ENCODE peak calls at places on chromosomes 3 and 15, in seven cellular contexts. One of them, this sample, is unnamed.
A peak's percentile ranks its signal among the peaks of the same experiment; 100 is the strongest.

GRCh38 chr3:29721789-29722188 is 440.9 kb downstream of the RBMS3 start:
- DNase-seq in H9: no peak
- DNase-seq in PC-9: no peak
- DNase-seq in uterus: no peak
- DNase-seq in astrocyte: no peak
- DNase-seq in ovary: no peak
- DNase-seq in colonic mucosa: no peak
- DNase-seq in this sample: no peak

GRCh38 chr3:57152761-57153160 is 12.4 kb downstream of the IL17RD start:
- DNase-seq in H9: no peak
- DNase-seq in PC-9: no peak
- DNase-seq in uterus: no peak
- DNase-seq in astrocyte: no peak
- DNase-seq in ovary: no peak
- DNase-seq in colonic mucosa: no peak
- DNase-seq in this sample: no peak

GRCh38 chr3:188881954-188882641 is 289.7 kb upstream of the TPRG1 start:
- DNase-seq in H9: no peak
- DNase-seq in PC-9: peak; percentile 96
- DNase-seq in uterus: no peak
- DNase-seq in astrocyte: peak; percentile 98
- DNase-seq in ovary: no peak
- DNase-seq in colonic mucosa: no peak
- DNase-seq in this sample: no peak

GRCh38 chr3:194994551-194994981 is 276.4 kb downstream of the XXYLT1 start:
- DNase-seq in H9: no peak
- DNase-seq in PC-9: no peak
- DNase-seq in uterus: no peak
- DNase-seq in astrocyte: no peak
- DNase-seq in ovary: no peak
- DNase-seq in colonic mucosa: peak; percentile 8
- DNase-seq in this sample: no peak

GRCh38 chr15:78618490-78618934 is 2.3 kb downstream of the CHRNA3 start:
- DNase-seq in H9: peak; percentile 87
- DNase-seq in PC-9: peak; percentile 63
- DNase-seq in uterus: peak; percentile 85
- DNase-seq in astrocyte: peak; percentile 48
- DNase-seq in ovary: peak; percentile 82
- DNase-seq in colonic mucosa: peak; percentile 94
- DNase-seq in this sample: peak; percentile 73

GRCh38 chr3:59189561-59190338 is 139.9 kb upstream of the CFAP20DC start:
- DNase-seq in H9: no peak
- DNase-seq in PC-9: no peak
- DNase-seq in uterus: no peak
- DNase-seq in astrocyte: no peak
- DNase-seq in ovary: no peak
- DNase-seq in colonic mucosa: peak; percentile 26
- DNase-seq in this sample: no peak

GRCh38 chr3:159762981-159763465 is 225.6 kb upstream of the IL12A start:
- DNase-seq in H9: peak; percentile 68
- DNase-seq in PC-9: peak; percentile 79
- DNase-seq in uterus: peak; percentile 72
- DNase-seq in astrocyte: peak; percentile 94
- DNase-seq in ovary: peak; percentile 26
- DNase-seq in colonic mucosa: no peak
- DNase-seq in this sample: no peak

GRCh38 chr3:130576571-130577266 is 59.7 kb downstream of the COL6A6 start:
- DNase-seq in H9: no peak
- DNase-seq in PC-9: no peak
- DNase-seq in uterus: no peak
- DNase-seq in astrocyte: peak; percentile 90
- DNase-seq in ovary: no peak
- DNase-seq in colonic mucosa: no peak
- DNase-seq in this sample: no peak

GRCh38 chr3:4826237-4827100 is 152.8 kb upstream of the BHLHE40 start:
- DNase-seq in H9: no peak
- DNase-seq in PC-9: no peak
- DNase-seq in uterus: peak; percentile 71
- DNase-seq in astrocyte: peak; percentile 68
- DNase-seq in ovary: no peak
- DNase-seq in colonic mucosa: peak; percentile 85
- DNase-seq in this sample: peak; percentile 26

GRCh38 chr3:40470706-40471105 is 6.2 kb upstream of the ZNF619 start:
- DNase-seq in H9: no peak
- DNase-seq in PC-9: no peak
- DNase-seq in uterus: no peak
- DNase-seq in astrocyte: no peak
- DNase-seq in ovary: no peak
- DNase-seq in colonic mucosa: no peak
- DNase-seq in this sample: no peak

GRCh38 chr15:43211336-43211735 is 9.5 kb downstream of the EPB42 start:
- DNase-seq in H9: no peak
- DNase-seq in PC-9: no peak
- DNase-seq in uterus: no peak
- DNase-seq in astrocyte: no peak
- DNase-seq in ovary: no peak
- DNase-seq in colonic mucosa: no peak
- DNase-seq in this sample: no peak

GRCh38 chr15:85403745-85404144 is 23.3 kb downstream of the AKAP13 start:
- DNase-seq in H9: no peak
- DNase-seq in PC-9: no peak
- DNase-seq in uterus: no peak
- DNase-seq in astrocyte: peak; percentile 40
- DNase-seq in ovary: no peak
- DNase-seq in colonic mucosa: no peak
- DNase-seq in this sample: no peak

GRCh38 chr3:188520466-188520865 is 366.5 kb downstream of the LPP start:
- DNase-seq in H9: no peak
- DNase-seq in PC-9: no peak
- DNase-seq in uterus: no peak
- DNase-seq in astrocyte: peak; percentile 41
- DNase-seq in ovary: no peak
- DNase-seq in colonic mucosa: no peak
- DNase-seq in this sample: no peak

GRCh38 chr3:136547293-136547692 is 204.9 kb downstream of the STAG1 start:
- DNase-seq in H9: no peak
- DNase-seq in PC-9: no peak
- DNase-seq in uterus: no peak
- DNase-seq in astrocyte: peak; percentile 64
- DNase-seq in ovary: no peak
- DNase-seq in colonic mucosa: no peak
- DNase-seq in this sample: no peak

GRCh38 chr3:72123908-72124441 is 339.0 kb upstream of the PROK2 start:
- DNase-seq in H9: no peak
- DNase-seq in PC-9: peak; percentile 54
- DNase-seq in uterus: peak; percentile 77
- DNase-seq in astrocyte: peak; percentile 91
- DNase-seq in ovary: peak; percentile 54
- DNase-seq in colonic mucosa: no peak
- DNase-seq in this sample: peak; percentile 63

GRCh38 chr15:73922186-73923151 is 3.8 kb upstream of the LOXL1 start:
- DNase-seq in H9: peak; percentile 72
- DNase-seq in PC-9: no peak
- DNase-seq in uterus: peak; percentile 50
- DNase-seq in astrocyte: peak; percentile 52
- DNase-seq in ovary: peak; percentile 67
- DNase-seq in colonic mucosa: no peak
- DNase-seq in this sample: no peak

GRCh38 chr3:190339130-190339529 is 16.9 kb upstream of the CLDN1 start:
- DNase-seq in H9: no peak
- DNase-seq in PC-9: no peak
- DNase-seq in uterus: no peak
- DNase-seq in astrocyte: peak; percentile 56
- DNase-seq in ovary: no peak
- DNase-seq in colonic mucosa: no peak
- DNase-seq in this sample: no peak
- TF ChIP-seq CTCF in H9: peak; percentile 33
- TF ChIP-seq CTCF in PC-9: peak; percentile 41
- TF ChIP-seq CTCF in uterus: no peak
- TF ChIP-seq CTCF in astrocyte: no peak
- TF ChIP-seq CTCF in ovary: no peak
- TF ChIP-seq CTCF in colonic mucosa: no peak
- TF ChIP-seq CTCF in this sample: no peak

DNA sequence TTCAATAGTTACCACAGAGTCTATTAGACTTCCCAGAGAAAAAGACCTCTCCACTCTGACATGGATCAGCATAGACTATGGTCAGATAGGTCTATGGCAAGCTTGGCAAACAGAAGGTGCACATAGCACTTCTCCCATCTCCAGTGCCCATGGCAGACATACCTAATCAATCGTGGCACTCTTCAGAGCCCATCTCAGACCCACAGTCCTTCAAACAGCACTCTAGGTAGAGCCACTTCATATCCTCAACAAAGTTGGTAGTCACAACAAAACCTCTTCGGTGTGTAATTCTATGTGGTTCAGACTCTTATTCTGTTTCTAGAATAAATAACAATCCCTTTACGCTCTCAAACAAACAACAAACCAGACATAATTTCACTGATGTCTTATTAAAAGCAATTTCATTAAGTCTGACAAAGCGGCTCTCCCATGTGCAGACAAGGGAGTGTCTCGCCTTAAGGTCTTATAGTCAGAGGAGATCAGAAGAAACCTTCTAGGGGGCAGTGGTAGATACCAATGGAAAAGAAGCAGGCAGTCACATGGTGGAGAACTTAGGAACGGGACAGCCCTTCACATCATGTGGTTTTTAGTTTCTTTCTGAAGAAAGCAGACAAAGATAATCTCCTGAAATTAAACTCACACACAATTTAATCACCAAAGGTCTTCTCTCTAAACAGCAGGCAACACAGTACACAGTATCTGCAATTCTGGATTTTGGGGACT is 483.4 kb downstream of the FOXP1 start:
- DNase-seq in H9: no peak
- DNase-seq in PC-9: no peak
- DNase-seq in uterus: no peak
- DNase-seq in astrocyte: no peak
- DNase-seq in ovary: no peak
- DNase-seq in colonic mucosa: no peak
- DNase-seq in this sample: no peak
- H3K4me1 ChIP-seq in H9: no peaks in the 10 kb centered on the region
- H3K4me1 ChIP-seq in PC-9: no peaks in the 10 kb centered on the region
- H3K4me1 ChIP-seq in uterus: no peaks in the 10 kb centered on the region
- H3K4me1 ChIP-seq in astrocyte: peaks cover 55% of the 10 kb centered on the region
- H3K4me1 ChIP-seq in ovary: peaks cover 17% of the 10 kb centered on the region
- H3K4me1 ChIP-seq in colonic mucosa: no peaks in the 10 kb centered on the region
- H3K4me1 ChIP-seq in this sample: no peaks in the 10 kb centered on the region

DNA sequence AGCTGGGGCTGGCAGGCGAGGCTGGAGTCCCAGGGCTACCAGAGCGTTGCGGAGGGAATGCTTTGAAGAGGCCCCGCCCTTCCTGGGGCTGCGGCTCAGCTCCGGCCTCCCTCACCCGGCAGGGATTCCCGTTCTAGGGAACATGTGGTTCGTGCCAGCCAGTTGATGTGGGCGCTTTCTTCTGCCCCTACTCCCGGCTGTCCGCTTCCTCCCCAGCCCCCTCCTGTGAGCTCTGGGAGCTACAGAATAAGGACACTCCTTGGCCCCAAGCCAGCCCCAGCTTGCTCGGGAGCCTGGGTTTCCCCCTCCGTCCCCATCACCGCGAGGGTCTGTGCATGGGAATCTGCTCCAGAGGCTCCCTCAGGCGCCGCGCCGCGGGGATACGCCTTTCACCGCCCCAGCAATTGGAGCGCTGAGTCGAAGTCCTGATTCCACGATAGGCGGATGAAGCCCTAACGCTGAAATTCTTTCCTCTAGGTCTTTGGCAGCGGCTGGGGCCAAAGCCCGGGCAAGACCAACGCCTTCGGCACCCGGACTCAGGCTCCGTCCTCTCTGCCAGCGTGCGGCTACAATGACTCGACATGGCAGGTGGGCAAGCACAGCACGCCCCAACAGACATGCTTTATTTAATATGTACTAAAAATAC is 69.5 kb downstream of the KLF15 start:
- DNase-seq in H9: peak; percentile 85
- DNase-seq in PC-9: no peak
- DNase-seq in uterus: peak; percentile 62
- DNase-seq in astrocyte: peak; percentile 42
- DNase-seq in ovary: peak; percentile 76
- DNase-seq in colonic mucosa: no peak
- DNase-seq in this sample: no peak
- H3K27ac ChIP-seq in H9: no peak overlapping the region
- H3K27ac ChIP-seq in PC-9: no peak overlapping the region
- H3K27ac ChIP-seq in uterus: peak overlapping the region; percentile 66
- H3K27ac ChIP-seq in astrocyte: no peak overlapping the region
- H3K27ac ChIP-seq in ovary: peak overlapping the region; percentile 80
- H3K27ac ChIP-seq in colonic mucosa: no peak overlapping the region
- H3K27ac ChIP-seq in this sample: peak overlapping the region; percentile 71

GRCh38 chr3:138097192-138097829 is 18.1 kb downstream of the DZIP1L start:
- DNase-seq in H9: peak; percentile 61
- DNase-seq in PC-9: peak; percentile 73
- DNase-seq in uterus: no peak
- DNase-seq in astrocyte: no peak
- DNase-seq in ovary: no peak
- DNase-seq in colonic mucosa: no peak
- DNase-seq in this sample: no peak
- TF ChIP-seq CTCF in H9: peak; percentile 71
- TF ChIP-seq CTCF in PC-9: peak; percentile 56
- TF ChIP-seq CTCF in uterus: no peak
- TF ChIP-seq CTCF in astrocyte: peak; percentile 36
- TF ChIP-seq CTCF in ovary: no peak
- TF ChIP-seq CTCF in colonic mucosa: no peak
- TF ChIP-seq CTCF in this sample: no peak

GRCh38 chr3:171407746-171408145 is 52.5 kb downstream of the TNIK start:
- DNase-seq in H9: no peak
- DNase-seq in PC-9: peak; percentile 44
- DNase-seq in uterus: no peak
- DNase-seq in astrocyte: peak; percentile 85
- DNase-seq in ovary: no peak
- DNase-seq in colonic mucosa: no peak
- DNase-seq in this sample: no peak

GRCh38 chr3:171416061-171416460 is 44.1 kb downstream of the TNIK start:
- DNase-seq in H9: no peak
- DNase-seq in PC-9: no peak
- DNase-seq in uterus: no peak
- DNase-seq in astrocyte: no peak
- DNase-seq in ovary: no peak
- DNase-seq in colonic mucosa: no peak
- DNase-seq in this sample: no peak

GRCh38 chr3:171415070-171415469 is 45.1 kb downstream of the TNIK start:
- DNase-seq in H9: no peak
- DNase-seq in PC-9: no peak
- DNase-seq in uterus: no peak
- DNase-seq in astrocyte: peak; percentile 92
- DNase-seq in ovary: no peak
- DNase-seq in colonic mucosa: no peak
- DNase-seq in this sample: no peak

GRCh38 chr3:171416666-171417065 is 43.5 kb downstream of the TNIK start:
- DNase-seq in H9: no peak
- DNase-seq in PC-9: no peak
- DNase-seq in uterus: no peak
- DNase-seq in astrocyte: no peak
- DNase-seq in ovary: no peak
- DNase-seq in colonic mucosa: no peak
- DNase-seq in this sample: no peak

GRCh38 chr3:171412054-171412453 is 48.2 kb downstream of the TNIK start:
- DNase-seq in H9: no peak
- DNase-seq in PC-9: no peak
- DNase-seq in uterus: no peak
- DNase-seq in astrocyte: no peak
- DNase-seq in ovary: no peak
- DNase-seq in colonic mucosa: no peak
- DNase-seq in this sample: no peak
- H3K4me1 ChIP-seq in H9: peaks cover 13% of the 10 kb centered on the region
- H3K4me1 ChIP-seq in PC-9: peaks cover 10% of the 10 kb centered on the region
- H3K4me1 ChIP-seq in uterus: no peaks in the 10 kb centered on the region
- H3K4me1 ChIP-seq in astrocyte: peaks cover 23% of the 10 kb centered on the region
- H3K4me1 ChIP-seq in ovary: no peaks in the 10 kb centered on the region
- H3K4me1 ChIP-seq in colonic mucosa: no peaks in the 10 kb centered on the region
- H3K4me1 ChIP-seq in this sample: peaks cover 6% of the 10 kb centered on the region

This sample was measured in breast epithelium.